ENCODE peak calls at places on chromosomes 16 and 17, in ten cellular contexts. Y is PC-9, H is H9, M is PC-3, L is OCI-LY7, B is IMR-90, S is neural progenitor cell, F is keratinocyte, J is fibroblast of lung, R is mammary epithelial cell. A is an unnamed sample. For H4K20me1, the result is how much of the 10 kb centered on the place peaks cover.

GRCh38 chr17:79075433-79075805 is 795 bp downstream of the ENGASE start:
- DNase-seq in M (no peak), B (no peak), Y (no peak), L (no peak), F (no peak), S (no peak), R (no peak), J (peak), H (no peak), A (no peak)

GRCh38 chr16:49495151-49495566 is 121.6 kb downstream of the C16orf78 start:
- DNase-seq in H (no peak), S (no peak), B (no peak), M (no peak), J (no peak), F (no peak), R (no peak), L (no peak), Y (no peak), A (no peak)

GRCh38 chr16:53220585-53220984 is 165.8 kb downstream of the CHD9 start:
- DNase-seq in Y (no peak), F (no peak), R (no peak), H (no peak), L (peak), B (peak), J (peak), M (no peak), S (peak), A (peak)

GRCh38 chr16:53091508-53092211 is 36.9 kb downstream of the CHD9 start:
- DNase-seq in B (peak), H (peak), F (no peak), Y (no peak), R (peak), J (peak), S (peak), L (peak), M (no peak), A (peak)

GRCh38 chr16:56425439-56425832 is at the start of gene AMFR:
- DNase-seq in H (peak), S (peak), L (peak), M (peak), R (peak), J (peak), Y (peak), F (peak), B (peak), A (peak)

GRCh38 chr16:8948069-8948593 is 15.6 kb downstream of the USP7 start:
- DNase-seq in F (no peak), B (no peak), M (no peak), L (no peak), J (no peak), H (no peak), Y (no peak), S (no peak), R (no peak), A (no peak)

GRCh38 chr17:28247671-28248556 is 71.1 kb upstream of the TMEM97 start:
- DNase-seq in H (peak), L (no peak), B (peak), M (no peak), F (no peak), Y (no peak), R (no peak), J (no peak), S (peak), A (no peak)

GRCh38 chr16:70635356-70636016 is 10.9 kb upstream of the IL34 start:
- DNase-seq in L (no peak), B (peak), F (no peak), Y (no peak), M (peak), R (peak), H (no peak), S (peak), J (peak), A (peak)

GRCh38 chr17:58376472-58376921 is 24.5 kb upstream of the SUPT4H1 start:
- DNase-seq in J (no peak), M (no peak), L (no peak), H (peak), F (no peak), Y (no peak), B (no peak), S (no peak), R (no peak), A (no peak)

GRCh38 chr17:46115687-46116086 is 77.5 kb downstream of the KANSL1 start:
- DNase-seq in J (peak), R (no peak), H (no peak), B (peak), Y (no peak), M (no peak), S (no peak), L (no peak), F (no peak), A (peak)

GRCh38 chr17:65743313-65743665 is 181.8 kb upstream of the AXIN2 start:
- DNase-seq in R (no peak), H (no peak), L (no peak), Y (no peak), M (peak), J (peak), S (no peak), B (peak), F (no peak), A (peak)

GRCh38 chr17:66351701-66352100 is 49.3 kb downstream of the PRKCA start:
- DNase-seq in R (no peak), F (no peak), L (no peak), B (no peak), M (no peak), Y (no peak), H (no peak), S (no peak), J (no peak), A (no peak)

GRCh38 chr16:74865922-74866598 is 91.4 kb upstream of the FA2H start:
- DNase-seq in Y (no peak), F (no peak), S (peak), L (no peak), R (no peak), M (no peak), B (no peak), H (peak), J (peak), A (peak)

GRCh38 chr16:85555549-85556455 is 57.3 kb upstream of the GSE1 start:
- DNase-seq in R (peak), F (no peak), H (peak), L (peak), M (no peak), S (no peak), J (no peak), B (no peak), Y (no peak), A (no peak)

GRCh38 chr16:180921-181667 is 835 bp downstream of the HBQ1 start:
- DNase-seq in B (peak), J (peak), Y (no peak), M (peak), R (peak), H (peak), L (peak), S (peak), F (no peak), A (peak)

GRCh38 chr16:69890114-69890890 is 60.8 kb upstream of the CLEC18A start:
- DNase-seq in J (peak), F (no peak), B (peak), R (peak), H (peak), Y (no peak), S (peak), L (no peak), M (no peak), A (peak)

GRCh38 chr16:85234310-85235235 is 122.3 kb upstream of the CIBAR2 start:
- DNase-seq in L (no peak), B (peak), R (no peak), H (peak), F (no peak), Y (no peak), J (peak), M (no peak), S (peak), A (peak)

GRCh38 chr17:80826955-80827645 is 164.5 kb upstream of the CHMP6 start:
- DNase-seq in B (peak), F (peak), J (peak), S (peak), M (peak), H (peak), L (no peak), Y (peak), R (peak), A (peak)

GRCh38 chr17:81941484-81942166 is 4.5 kb upstream of the PYCR1 start:
- DNase-seq in F (no peak), J (no peak), S (peak), R (no peak), L (peak), M (no peak), H (peak), Y (no peak), B (no peak), A (no peak)

GRCh38 chr17:73813201-73813600 is 169.0 kb upstream of the SDK2 start:
- DNase-seq in L (no peak), S (no peak), B (no peak), F (no peak), H (no peak), M (no peak), J (no peak), R (no peak), Y (no peak), A (no peak)

GRCh38 chr16:898216-898615 is 72.6 kb downstream of the LMF1 start:
- DNase-seq in H (no peak), J (no peak), Y (no peak), R (no peak), B (no peak), M (no peak), S (no peak), L (no peak), F (no peak), A (no peak)

GRCh38 chr17:34726536-34727384 is 147.4 kb downstream of the TMEM132E start:
- DNase-seq in S (no peak), B (no peak), H (peak), M (no peak), Y (no peak), L (no peak), R (no peak), F (no peak), J (no peak), A (no peak)

GRCh38 chr17:45302649-45303173 is 14.1 kb downstream of the MAP3K14 start:
- DNase-seq in L (peak), M (no peak), F (no peak), S (no peak), H (no peak), J (peak), B (peak), Y (no peak), R (peak), A (peak)

GRCh38 chr17:48610282-48611211 is at the start of gene HOXB7:
- DNase-seq in F (no peak), S (no peak), M (no peak), B (peak), R (no peak), H (peak), L (peak), J (no peak), Y (peak), A (no peak)

GRCh38 chr16:18803569-18804462 is 2.5 kb upstream of the ARL6IP1 start:
- DNase-seq in F (no peak), B (peak), Y (no peak), H (no peak), J (peak), L (peak), S (no peak), M (peak), R (no peak), A (peak)

GRCh38 chr16:284204-285120 is 1.5 kb downstream of the PDIA2 start:
- DNase-seq in M (no peak), R (no peak), H (no peak), F (no peak), B (no peak), L (no peak), S (no peak), J (no peak), Y (no peak), A (no peak)

GRCh38 chr17:78130439-78131101 is at the start of gene TMC8:
- DNase-seq in L (peak), F (no peak), B (no peak), M (no peak), R (no peak), H (peak), S (no peak), J (no peak), Y (no peak), A (no peak)

GRCh38 chr17:40671282-40671681 is 6.3 kb upstream of the KRT222 start:
- DNase-seq in B (no peak), L (no peak), F (no peak), S (no peak), J (no peak), M (no peak), R (no peak), Y (no peak), H (no peak), A (no peak)

GRCh38 chr17:79272666-79273219 is 198.1 kb downstream of the ENGASE start:
- DNase-seq in H (no peak), M (peak), F (no peak), S (no peak), L (no peak), R (peak), Y (peak), B (peak), J (no peak), A (no peak)

GRCh38 chr17:70621593-70621992 is 452.3 kb downstream of the KCNJ2 start:
- DNase-seq in B (peak), R (no peak), F (no peak), S (peak), L (no peak), H (no peak), M (no peak), Y (no peak), J (peak), A (peak)

GRCh38 chr16:50464325-50465290 is 83.6 kb upstream of the NKD1 start:
- DNase-seq in H (no peak), B (no peak), S (no peak), Y (no peak), M (no peak), J (no peak), L (no peak), F (no peak), R (no peak), A (no peak)

GRCh38 chr16:3645504-3646347 is 8.8 kb upstream of the DNASE1 start:
- DNase-seq in H (peak), S (peak), L (no peak), R (no peak), F (no peak), M (no peak), Y (no peak), J (peak), B (peak), A (peak)

GRCh38 chr17:78112508-78113471 is 15.8 kb downstream of the TMC6 start:
- DNase-seq in R (peak), J (peak), B (peak), H (peak), F (no peak), S (peak), M (peak), Y (no peak), L (peak), A (no peak)

GRCh38 chr16:47018223-47018891 is 44.9 kb upstream of the DNAJA2 start:
- DNase-seq in H (peak), M (peak), J (peak), R (peak), Y (peak), B (peak), F (no peak), L (peak), S (peak), A (peak)

GRCh38 chr16:47019563-47019962 is 46.1 kb upstream of the DNAJA2 start:
- DNase-seq in J (peak), R (no peak), S (no peak), Y (no peak), H (no peak), L (no peak), B (no peak), M (peak), F (no peak), A (no peak)

GRCh38 chr16:47013910-47014309 is 40.4 kb upstream of the DNAJA2 start:
- DNase-seq in S (no peak), H (peak), J (no peak), Y (no peak), R (no peak), F (no peak), M (no peak), B (no peak), L (no peak), A (no peak)

GRCh38 chr16:47017636-47018035 is 44.2 kb upstream of the DNAJA2 start:
- DNase-seq in M (no peak), J (no peak), F (no peak), R (no peak), B (no peak), Y (no peak), S (no peak), L (no peak), H (peak), A (no peak)

DNA sequence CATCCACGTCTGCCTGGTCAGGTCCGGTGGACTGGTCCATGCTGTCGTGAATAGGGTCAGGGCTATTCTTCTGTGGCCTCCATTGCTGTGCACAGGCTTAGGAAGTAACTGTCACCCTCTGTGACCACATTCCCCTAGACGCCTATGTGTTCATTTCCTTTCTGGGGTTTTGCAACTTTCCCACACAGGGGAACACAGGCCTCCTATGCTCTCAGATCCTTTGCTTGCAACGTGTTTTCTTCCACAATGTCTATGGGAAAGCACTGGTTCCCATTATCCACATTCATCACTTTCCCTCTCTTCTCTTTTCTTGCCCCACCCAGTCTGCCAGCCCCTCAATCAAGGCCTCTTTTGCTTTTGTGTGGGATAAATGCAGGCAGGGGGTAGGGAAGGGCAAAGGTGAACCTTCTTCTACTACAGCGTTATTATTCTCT is 43.2 kb upstream of the DNAJA2 start:
- DNase-seq in F (no peak), S (no peak), R (no peak), Y (no peak), M (no peak), H (no peak), L (no peak), B (no peak), J (no peak), A (no peak)
- H2AFZ ChIP-seq in F (no peak), S (peak), R (no peak), Y (no peak), M (no peak), H (no peak), L (no peak), B (no peak), J (no peak), A (peak)

DNA sequence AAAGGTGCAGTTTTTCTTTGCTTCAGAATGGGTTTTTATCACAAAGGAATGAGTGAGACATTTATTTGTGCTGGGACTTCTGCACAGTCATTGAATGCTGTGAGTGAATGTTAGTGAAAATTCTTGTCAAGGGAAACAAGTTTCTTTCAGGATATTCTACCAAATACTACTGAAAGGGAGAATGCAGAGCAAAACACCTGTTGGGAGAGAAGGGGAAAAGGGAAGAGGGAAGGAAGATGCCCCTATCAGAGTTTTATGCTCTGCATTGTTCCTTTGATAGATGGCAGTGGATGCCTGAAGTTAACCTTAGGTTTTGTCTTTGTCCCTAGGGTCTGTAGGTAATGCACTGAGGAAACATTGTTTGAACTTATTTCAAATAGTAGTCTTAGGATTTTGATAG is 3.1 kb downstream of the GGNBP2 start:
- DNase-seq in R (no peak), Y (no peak), F (no peak), L (no peak), H (no peak), J (no peak), M (no peak), B (no peak), S (no peak), A (no peak)
- H4K20me1 ChIP-seq in R (under half), Y (half or more), F (under half), L (under half), H (under half), J (under half), M (under half), B (half or more), S (under half), A (half or more)

DNA sequence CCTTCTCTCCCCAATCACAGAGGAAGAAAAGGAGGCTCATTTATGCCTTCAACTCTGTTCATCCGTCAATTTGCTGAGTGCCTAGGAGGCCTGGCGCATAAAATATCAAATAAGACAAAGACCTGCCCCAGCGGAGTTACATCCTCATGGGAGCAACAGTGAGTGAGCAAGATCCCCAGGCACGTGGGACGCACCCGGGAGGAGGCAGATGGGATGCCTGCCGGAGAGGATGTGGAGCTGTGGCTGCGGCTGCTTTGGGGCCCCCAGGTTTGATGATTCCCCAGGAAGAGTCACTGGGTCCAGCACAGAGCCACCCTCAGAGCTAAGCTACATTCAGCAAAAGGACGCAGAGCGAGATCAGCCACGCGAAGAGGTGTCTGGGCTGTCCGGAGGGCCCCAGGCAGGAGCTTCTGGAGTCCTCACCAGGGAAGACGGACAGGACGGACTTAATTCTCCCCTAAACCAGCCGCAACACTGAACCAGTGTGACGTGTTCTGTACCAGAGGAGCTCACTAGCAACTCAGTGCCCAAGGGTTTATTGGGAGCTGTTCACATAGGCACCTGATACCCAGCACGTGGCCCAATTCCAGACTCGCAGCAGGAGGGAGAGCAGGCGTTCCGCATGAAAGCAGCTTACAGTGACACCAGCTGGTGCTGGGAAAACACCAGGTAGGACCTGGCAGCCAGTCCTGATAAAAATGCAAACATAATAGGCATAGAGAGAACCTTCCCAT is 11.2 kb downstream of the CA5A start:
- DNase-seq in S (no peak), J (no peak), F (no peak), Y (peak), M (peak), H (no peak), L (no peak), B (no peak), R (no peak), A (no peak)
- H2AFZ ChIP-seq in S (peak), J (no peak), F (peak), Y (no peak), M (peak), H (no peak), L (no peak), B (no peak), R (peak), A (no peak)

DNA sequence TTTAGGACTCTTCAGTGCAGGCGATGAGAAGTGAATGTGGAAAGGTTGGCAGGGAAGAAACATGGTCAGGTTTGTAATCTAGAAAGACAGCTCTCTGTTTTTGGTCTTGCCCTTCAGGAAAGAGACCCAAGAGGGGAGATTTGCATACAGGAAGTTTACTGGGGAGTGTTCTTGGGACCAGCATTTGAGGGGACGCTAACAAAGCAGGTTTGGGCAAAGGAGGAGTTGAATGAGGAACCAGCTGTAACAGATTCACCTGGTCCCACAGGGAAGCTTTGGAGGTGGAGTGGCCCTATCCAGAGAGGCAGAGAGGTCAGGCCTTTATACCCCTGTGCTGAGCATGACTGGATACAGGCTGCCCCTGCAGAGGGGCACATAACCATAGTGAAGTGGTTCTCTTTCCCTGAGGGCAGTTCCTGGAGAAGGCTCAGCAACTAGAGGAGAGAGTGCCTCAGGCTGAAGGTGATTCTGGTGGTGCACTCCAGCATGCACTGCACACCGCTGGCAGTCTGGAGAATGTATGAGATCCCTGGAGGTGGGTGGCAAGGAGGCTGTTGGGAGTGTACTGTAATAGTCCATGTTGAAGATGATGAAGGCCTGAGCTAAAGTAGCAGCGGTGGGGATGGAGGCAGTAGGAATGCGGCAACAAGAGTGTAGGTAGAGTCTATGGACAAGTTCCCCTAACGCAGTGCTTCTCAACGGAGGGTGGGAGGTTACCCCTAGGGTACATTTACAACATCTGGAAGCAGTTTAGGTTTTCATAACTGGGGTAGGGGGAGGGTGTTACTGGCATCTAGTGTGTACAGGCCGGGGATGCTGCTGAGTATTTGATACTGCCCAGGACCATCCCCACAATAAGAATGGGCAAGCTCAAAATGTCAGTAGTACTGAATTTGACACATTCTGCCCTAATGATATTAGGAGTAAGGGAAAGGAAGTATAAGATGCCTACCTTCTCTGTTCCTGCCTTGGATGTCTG is 37.2 kb downstream of the MAP2K6 start:
- DNase-seq in B (no peak), M (no peak), J (no peak), S (no peak), F (no peak), Y (no peak), H (peak), L (peak), R (no peak), A (no peak)
- H4K20me1 ChIP-seq in B (under half), M (under half), J (under half), S (half or more), F (under half), Y (under half), H (under half), L (under half), R (under half), A (under half)

A was measured in astrocyte.